ENCODE peak calls at places on chromosome 17, in seven cellular contexts. Y, K, L, W, I, G and F are unnamed samples.

GRCh38 chr17:61475726-61476125 is 23.5 kb downstream of the TBX4 start:
- DNase-seq in Y (no peak), K (no peak), L (peak; percentile 5), W (no peak), I (no peak), G (no peak), F (no peak)

GRCh38 chr17:65542595-65542994 is 18.9 kb downstream of the AXIN2 start:
- DNase-seq in Y (no peak), K (no peak), L (no peak), W (no peak), I (no peak), G (no peak), F (no peak)

GRCh38 chr17:77445908-77446535 is 305.3 kb downstream of the SEC14L1 start:
- DNase-seq in Y (peak; percentile 60), K (no peak), L (no peak), W (no peak), I (no peak), G (no peak), F (no peak)

GRCh38 chr17:27657620-27658019 is 26.6 kb downstream of the LGALS9 start:
- DNase-seq in Y (no peak), K (peak; percentile 52), L (no peak), W (no peak), I (no peak), G (no peak), F (no peak)

GRCh38 chr17:4409659-4410058 is 24.1 kb upstream of the SPNS3 start:
- DNase-seq in Y (no peak), K (no peak), L (no peak), W (no peak), I (no peak), G (no peak), F (no peak)

GRCh38 chr17:70552230-70552981 is 383.1 kb downstream of the KCNJ2 start:
- DNase-seq in Y (peak; percentile 11), K (peak; percentile 79), L (no peak), W (no peak), I (peak; percentile 15), G (no peak), F (no peak)

GRCh38 chr17:8839410-8839935 is 28.0 kb downstream of the PIK3R6 start:
- DNase-seq in Y (no peak), K (no peak), L (peak; percentile 37), W (no peak), I (no peak), G (no peak), F (peak; percentile 34)

GRCh38 chr17:3447625-3448024 is 14.0 kb upstream of the OR1E2 start:
- DNase-seq in Y (peak; percentile 17), K (peak; percentile 80), L (no peak), W (no peak), I (no peak), G (no peak), F (no peak)

GRCh38 chr17:77490361-77491183 is 349.8 kb downstream of the SEC14L1 start:
- DNase-seq in Y (no peak), K (no peak), L (peak; percentile 70), W (no peak), I (no peak), G (no peak), F (no peak)

GRCh38 chr17:64276961-64277505 is 14.0 kb upstream of the TEX2 start:
- DNase-seq in Y (no peak), K (no peak), L (no peak), W (no peak), I (no peak), G (no peak), F (no peak)

GRCh38 chr17:2083613-2084128 is 28.8 kb downstream of the HIC1 start:
- DNase-seq in Y (no peak), K (no peak), L (no peak), W (no peak), I (no peak), G (no peak), F (no peak)

GRCh38 chr17:2084766-2085647 is 30.1 kb downstream of the HIC1 start:
- DNase-seq in Y (no peak), K (no peak), L (peak; percentile 87), W (no peak), I (no peak), G (no peak), F (no peak)

GRCh38 chr17:2084129-2084765 is 29.3 kb downstream of the HIC1 start:
- DNase-seq in Y (peak; percentile 44), K (no peak), L (peak; percentile 85), W (no peak), I (no peak), G (no peak), F (no peak)

GRCh38 chr17:2086306-2086705 is 31.4 kb downstream of the HIC1 start:
- DNase-seq in Y (no peak), K (no peak), L (no peak), W (no peak), I (no peak), G (no peak), F (no peak)

DNA sequence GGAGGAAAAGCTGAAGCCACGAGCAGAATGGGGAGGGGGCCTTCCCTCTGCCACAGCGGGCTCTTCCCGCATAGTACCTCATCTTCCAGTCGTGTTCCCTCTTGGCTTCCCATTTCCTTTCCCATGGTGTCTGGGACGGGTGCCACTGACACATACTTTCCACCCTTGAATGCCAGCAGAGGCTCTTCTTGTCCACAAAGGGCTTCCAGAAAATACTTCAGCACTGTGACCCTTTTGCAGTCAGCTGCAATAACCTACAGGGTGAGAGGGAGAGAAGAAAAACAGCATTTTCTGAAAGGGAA is 30.7 kb downstream of the HIC1 start:
- DNase-seq in Y (no peak), K (no peak), L (peak; percentile 86), W (no peak), I (no peak), G (no peak), F (no peak)
- TF ChIP-seq POLR2AphosphoS5 in Y (no peak), K (no peak), L (no peak), W (no peak), I (no peak), G (no peak), F (peak; percentile 54)

GRCh38 chr17:80584171-80584905 is 39.7 kb downstream of the RPTOR start:
- DNase-seq in Y (no peak), K (no peak), L (no peak), W (no peak), I (no peak), G (no peak), F (no peak)

GRCh38 chr17:80591788-80592187 is 47.1 kb downstream of the RPTOR start:
- DNase-seq in Y (no peak), K (no peak), L (no peak), W (no peak), I (no peak), G (no peak), F (no peak)

GRCh38 chr17:80585880-80586279 is 41.2 kb downstream of the RPTOR start:
- DNase-seq in Y (no peak), K (no peak), L (no peak), W (no peak), I (no peak), G (no peak), F (no peak)

GRCh38 chr17:80588687-80589086 is 44.0 kb downstream of the RPTOR start:
- DNase-seq in Y (no peak), K (no peak), L (no peak), W (no peak), I (no peak), G (no peak), F (no peak)

GRCh38 chr17:80586464-80587228 is 42.0 kb downstream of the RPTOR start:
- DNase-seq in Y (no peak), K (no peak), L (no peak), W (no peak), I (no peak), G (no peak), F (no peak)
- TF ChIP-seq POLR2AphosphoS5 in Y (no peak), K (no peak), L (no peak), W (no peak), I (no peak), G (no peak), F (no peak)

DNA sequence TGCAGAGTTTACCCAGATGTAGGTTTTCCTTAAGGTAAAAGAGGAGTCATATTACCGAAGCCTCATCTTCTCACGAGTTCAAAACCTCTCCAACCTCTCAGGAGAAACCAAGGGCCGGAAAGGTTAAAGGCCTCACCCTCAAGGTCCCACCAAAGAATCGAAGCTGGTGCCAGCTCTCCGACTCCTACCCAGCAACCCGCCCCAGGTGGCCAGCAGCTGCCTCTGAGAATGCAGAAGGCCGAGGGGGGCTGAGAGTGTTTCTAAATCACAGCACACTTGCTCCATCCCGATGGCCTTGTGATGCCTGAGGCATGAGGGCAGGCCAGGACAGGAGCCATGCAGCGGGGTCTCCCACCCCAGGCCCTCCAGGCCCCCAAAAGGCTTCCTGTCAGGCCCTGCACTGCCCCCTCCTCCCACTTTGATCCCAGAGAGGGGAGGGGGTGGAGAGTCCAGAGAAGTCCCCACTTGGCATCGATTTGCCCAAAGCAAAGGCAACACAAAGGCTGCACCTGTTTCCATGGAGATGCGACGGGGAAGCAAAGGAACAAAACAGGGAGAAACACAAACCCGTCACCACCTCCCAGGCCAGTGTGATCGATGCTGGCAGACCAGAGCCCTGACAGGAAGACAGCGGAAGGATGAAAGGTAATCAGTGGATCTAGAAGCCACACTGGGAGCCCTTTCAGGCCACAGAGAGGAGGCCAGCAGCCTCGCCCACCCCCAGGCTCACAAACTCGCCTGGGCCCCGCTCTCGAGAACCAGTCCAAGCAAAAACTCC is 39.0 kb downstream of the CUEDC1 start:
- DNase-seq in Y (no peak), K (peak; percentile 83), L (no peak), W (no peak), I (no peak), G (no peak), F (no peak)
- TF ChIP-seq POLR2AphosphoS5 in Y (no peak), K (no peak), L (no peak), W (no peak), I (no peak), G (no peak), F (no peak)

GRCh38 chr17:78727057-78727456 is 55.0 kb downstream of the CYTH1 start:
- DNase-seq in Y (no peak), K (no peak), L (no peak), W (no peak), I (no peak), G (no peak), F (no peak)
- TF ChIP-seq POLR2AphosphoS5 in Y (no peak), K (no peak), L (no peak), W (no peak), I (no peak), G (no peak), F (no peak)

GRCh38 chr17:6755731-6756184 is at the start of gene XAF1:
- DNase-seq in Y (no peak), K (no peak), L (peak; percentile 68), W (no peak), I (no peak), G (no peak), F (no peak)

GRCh38 chr17:6753565-6753964 is 2.3 kb upstream of the XAF1 start:
- DNase-seq in Y (no peak), K (no peak), L (no peak), W (no peak), I (no peak), G (no peak), F (no peak)

GRCh38 chr17:6757747-6758146 is 1.9 kb downstream of the XAF1 start:
- DNase-seq in Y (no peak), K (no peak), L (no peak), W (no peak), I (no peak), G (no peak), F (no peak)

GRCh38 chr17:6755281-6755680 is 565 bp upstream of the XAF1 start:
- DNase-seq in Y (no peak), K (no peak), L (peak; percentile 76), W (no peak), I (no peak), G (no peak), F (no peak)

GRCh38 chr17:6756425-6757012 is 673 bp downstream of the XAF1 start:
- DNase-seq in Y (no peak), K (no peak), L (no peak), W (no peak), I (no peak), G (no peak), F (no peak)
- TF ChIP-seq POLR2AphosphoS5 in Y (no peak), K (no peak), L (no peak), W (no peak), I (no peak), G (no peak), F (no peak)